ENCODE peak calls at places on chromosomes 16 and 17, in four cellular contexts. C is AG04450, U is cardiac fibroblast, P is cardiac muscle cell. J is an unnamed sample.

GRCh38 chr17:38628441-38628840 is 22.7 kb upstream of the SRCIN1 start:
- DNase-seq in U (peak; percentile 14), P (peak; percentile 16), C (no peak), J (no peak)

GRCh38 chr17:27429666-27430382 is 26.4 kb upstream of the KSR1 start:
- DNase-seq in U (no peak), C (no peak), P (no peak), J (no peak)

GRCh38 chr17:50537721-50538548 is 5.4 kb downstream of the EPN3 start:
- DNase-seq in U (no peak), P (no peak), C (no peak), J (no peak)

GRCh38 chr16:4176794-4177438 is 60.7 kb upstream of the ADCY9 start:
- DNase-seq in C (no peak), P (peak; percentile 35), U (peak; percentile 22), J (no peak)

GRCh38 chr17:27241346-27241946 is 52.5 kb upstream of the WSB1 start:
- DNase-seq in C (no peak), P (peak; percentile 48), U (peak; percentile 50), J (no peak)

GRCh38 chr16:11004957-11005610 is 60.7 kb downstream of the CLEC16A start:
- DNase-seq in U (no peak), C (peak; percentile 58), P (no peak), J (no peak)

GRCh38 chr17:22703204-22703603 is 1010.9 kb downstream of the KCNJ18 start:
- DNase-seq in C (no peak), U (no peak), P (no peak), J (no peak)

GRCh38 chr17:29622337-29623282 is at the start of gene CORO6:
- DNase-seq in C (no peak), P (peak; percentile 59), U (peak; percentile 49), J (peak; percentile 61)

GRCh38 chr16:2702438-2702825 is 17.6 kb downstream of the PRSS27 start:
- DNase-seq in U (no peak), P (no peak), C (no peak), J (no peak)

GRCh38 chr16:60686824-60687223 is 1349.4 kb downstream of the CDH8 start:
- DNase-seq in P (no peak), U (no peak), C (no peak), J (no peak)

GRCh38 chr16:49495151-49495566 is 121.6 kb downstream of the C16orf78 start:
- DNase-seq in U (no peak), P (no peak), C (no peak), J (no peak)

GRCh38 chr16:48963306-48963705 is 318.3 kb downstream of the CBLN1 start:
- DNase-seq in U (no peak), P (no peak), C (no peak), J (no peak)

DNA sequence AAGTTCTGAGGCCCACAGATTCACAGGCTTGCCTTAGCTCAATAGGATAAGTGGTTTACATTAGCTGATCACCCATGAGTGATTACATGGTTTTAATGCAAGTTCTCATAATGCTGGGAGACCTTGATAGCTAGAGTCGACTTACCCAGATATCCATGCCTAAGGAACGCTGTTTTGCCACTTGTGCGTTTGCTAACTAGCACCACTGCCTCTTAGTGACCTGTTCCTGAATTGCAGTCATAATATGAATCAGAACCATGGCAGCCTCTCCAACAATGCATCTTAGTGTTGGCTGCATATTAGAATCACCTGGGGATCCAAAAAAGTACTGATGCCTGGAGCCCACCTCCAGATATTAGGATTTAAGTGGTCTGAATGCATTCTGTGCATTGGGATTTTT is 251.1 kb upstream of the CDH5 start:
- DNase-seq in P (no peak), U (no peak), C (no peak), J (no peak)
- TF ChIP-seq CTCF in P (no peak), U (no peak), C (no peak), J (no peak)

GRCh38 chr16:25134306-25134705 is 22.8 kb downstream of the LCMT1 start:
- DNase-seq in P (no peak), C (no peak), U (no peak), J (no peak)

GRCh38 chr16:25140459-25140858 is 28.9 kb downstream of the LCMT1 start:
- DNase-seq in U (no peak), P (no peak), C (no peak), J (no peak)

GRCh38 chr16:25138130-25138529 is 26.6 kb downstream of the LCMT1 start:
- DNase-seq in U (no peak), C (no peak), P (no peak), J (no peak)

DNA sequence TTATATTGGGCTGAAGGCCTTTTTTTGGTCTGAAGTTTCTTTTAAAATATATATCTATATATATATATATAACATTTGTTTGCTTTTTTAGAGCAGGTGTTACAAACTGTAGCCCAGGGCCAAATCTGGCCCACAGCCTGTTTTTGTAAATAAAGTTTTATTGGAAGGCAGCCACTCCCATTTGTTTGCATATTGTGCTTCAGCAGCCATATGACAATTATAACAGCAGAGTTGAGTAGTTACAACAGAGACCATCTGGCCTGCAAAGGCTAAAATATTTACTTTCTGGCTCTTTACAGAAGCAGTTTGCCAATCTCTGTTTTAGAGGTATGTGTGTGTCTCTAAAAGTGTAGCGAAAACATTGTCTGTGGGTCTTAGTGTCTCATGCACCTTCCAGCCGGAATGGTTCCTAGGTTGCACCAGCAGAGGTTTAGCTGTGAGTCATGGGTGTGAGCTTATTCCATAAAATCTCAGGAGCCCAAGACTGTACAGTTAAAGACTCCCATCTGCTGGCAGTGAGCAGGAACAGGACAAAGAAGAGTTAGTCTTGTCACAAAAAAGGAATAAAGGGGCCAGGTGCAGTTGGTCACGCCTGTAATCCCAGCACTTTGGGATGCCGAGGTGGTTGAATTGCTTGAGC is 23.8 kb downstream of the LCMT1 start:
- DNase-seq in U (peak; percentile 26), C (peak; percentile 63), P (peak; percentile 27), J (no peak)
- TF ChIP-seq CTCF in U (peak; percentile 38), C (peak; percentile 67), P (no peak), J (no peak)

GRCh38 chr16:12614662-12615278 is 188.9 kb downstream of the CPPED1 start:
- DNase-seq in P (no peak), C (no peak), U (no peak), J (no peak)

GRCh38 chr16:12625068-12625467 is 178.6 kb downstream of the CPPED1 start:
- DNase-seq in U (no peak), P (no peak), C (no peak), J (no peak)

GRCh38 chr16:12618515-12618914 is 185.2 kb downstream of the CPPED1 start:
- DNase-seq in U (no peak), P (no peak), C (no peak), J (no peak)

GRCh38 chr16:12617401-12617819 is 186.3 kb downstream of the CPPED1 start:
- DNase-seq in P (no peak), C (no peak), U (no peak), J (no peak)

DNA sequence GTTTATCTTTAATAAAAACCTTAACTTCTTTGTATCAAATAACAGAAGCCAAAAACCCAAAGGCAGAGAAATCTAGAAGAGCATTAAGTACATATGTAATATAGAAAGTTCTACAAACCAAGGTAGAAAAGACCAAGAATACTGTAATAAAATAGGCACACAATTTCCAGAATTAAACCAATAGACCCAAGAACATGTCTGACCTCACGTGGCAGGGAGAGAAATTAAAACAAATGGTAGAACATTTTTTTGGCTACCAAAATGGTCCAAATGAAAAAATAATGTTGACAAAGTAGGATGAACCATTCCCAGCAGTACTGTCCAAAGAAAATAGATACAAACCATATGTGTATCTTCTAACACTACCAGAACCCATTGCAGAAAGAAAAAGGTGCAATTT is 183.5 kb downstream of the CPPED1 start:
- DNase-seq in U (no peak), P (no peak), C (no peak), J (no peak)
- TF ChIP-seq CTCF in U (no peak), P (no peak), C (no peak), J (no peak)

DNA sequence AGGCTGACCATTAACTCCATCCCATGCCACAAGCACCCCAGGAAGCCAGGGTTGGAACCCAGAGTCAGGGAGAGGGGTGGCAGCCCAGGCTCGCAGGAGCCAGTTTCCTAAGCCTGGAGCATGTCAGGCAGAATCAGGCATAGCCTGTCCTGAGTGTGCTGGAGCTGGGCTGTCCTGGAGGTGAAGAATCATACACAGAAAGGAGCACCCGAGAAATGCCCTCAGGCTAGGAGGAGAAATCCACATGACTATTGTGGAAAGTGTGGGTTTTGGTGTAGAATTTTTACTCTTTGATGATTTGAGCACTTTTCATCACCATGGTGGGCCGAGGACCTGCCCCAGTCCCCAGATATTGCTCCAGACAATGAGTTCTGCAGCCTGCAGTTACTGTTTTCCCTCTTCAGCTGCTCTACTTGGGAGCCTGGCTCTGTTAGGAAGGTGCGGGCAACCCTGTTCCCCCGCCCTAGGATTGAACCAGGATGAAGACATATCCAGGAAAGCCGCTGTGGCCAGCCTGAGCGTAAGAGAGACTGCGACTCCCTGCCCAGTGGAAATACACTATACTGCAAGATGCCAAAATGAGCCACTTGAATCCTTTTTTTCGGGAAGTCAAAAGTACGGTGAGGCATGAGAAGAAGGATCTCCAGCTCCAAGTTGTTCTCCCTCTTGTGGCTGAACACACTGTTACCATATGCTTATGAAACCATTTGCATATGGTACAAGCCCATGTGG is 29.0 kb upstream of the HEATR6 start:
- DNase-seq in P (peak; percentile 41), U (peak; percentile 45), C (no peak), J (no peak)
- TF ChIP-seq CTCF in P (peak; percentile 23), U (peak; percentile 7), C (peak; percentile 6), J (no peak)

GRCh38 chr17:81471804-81472456 is 40.7 kb downstream of the ACTG1 start:
- DNase-seq in U (peak; percentile 25), P (peak; percentile 28), C (no peak), J (no peak)
- TF ChIP-seq CTCF in U (no peak), P (no peak), C (no peak), J (no peak)

GRCh38 chr17:34584805-34585416 is 5.5 kb downstream of the TMEM132E start:
- DNase-seq in C (no peak), P (peak; percentile 59), U (peak; percentile 30), J (no peak)
- TF ChIP-seq CTCF in C (peak; percentile 6), P (peak; percentile 34), U (no peak), J (no peak)

GRCh38 chr16:57516773-57517172 is 19.6 kb downstream of the CCDC102A start:
- DNase-seq in P (no peak), C (no peak), U (no peak), J (no peak)

GRCh38 chr16:57518922-57519321 is 17.4 kb downstream of the CCDC102A start:
- DNase-seq in U (no peak), C (no peak), P (no peak), J (no peak)

GRCh38 chr16:57519796-57520360 is 16.5 kb downstream of the CCDC102A start:
- DNase-seq in U (peak; percentile 77), C (no peak), P (peak; percentile 79), J (peak; percentile 73)

GRCh38 chr16:57517397-57518367 is 18.7 kb downstream of the CCDC102A start:
- DNase-seq in P (no peak), C (no peak), U (no peak), J (no peak)

GRCh38 chr16:57518520-57518919 is 17.9 kb downstream of the CCDC102A start:
- DNase-seq in C (no peak), P (no peak), U (no peak), J (no peak)
- TF ChIP-seq CTCF in C (no peak), P (no peak), U (no peak), J (no peak)

DNA sequence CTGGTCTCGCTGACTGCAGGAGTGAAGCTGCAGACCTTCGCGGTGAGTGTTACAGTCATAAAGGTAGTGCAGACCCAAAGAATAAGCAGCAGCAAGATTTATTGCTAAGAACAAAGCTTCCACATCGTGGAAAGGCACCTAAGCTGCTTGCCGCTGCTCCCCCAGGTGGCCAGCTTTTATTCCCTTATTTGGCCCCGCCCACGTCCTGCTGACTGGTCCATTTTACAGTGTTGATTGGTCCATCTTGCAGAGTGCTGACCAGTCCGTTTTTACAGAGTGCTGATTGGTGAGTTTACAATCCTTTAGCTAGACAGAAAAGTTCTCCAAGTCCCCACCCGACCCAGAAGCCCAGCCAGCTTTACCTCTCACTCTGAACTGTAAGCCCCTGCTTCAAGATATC is 227.8 kb downstream of the ABCC12 start:
- DNase-seq in C (no peak), U (no peak), P (no peak), J (no peak)
- TF ChIP-seq CTCF in C (no peak), U (no peak), P (no peak), J (no peak)

GRCh38 chr17:55587608-55588139 is 76.4 kb upstream of the SMIM36 start:
- DNase-seq in C (no peak), P (peak; percentile 60), U (peak; percentile 51), J (no peak)
- TF ChIP-seq CTCF in C (no peak), P (no peak), U (no peak), J (no peak)